ENCODE peak calls at places on chromosomes 3 and 15, in seven cellular contexts. K is IMR-90, H is Peyer's patch, C is sigmoid colon, E is breast epithelium, Y is tibial nerve, A is stomach. N is an unnamed sample.

GRCh38 chr3:66029443-66029842 is 9.3 kb downstream of the MAGI1 start:
- DNase-seq in E (no peak), C (no peak), A (no peak), H (peak), Y (no peak), K (peak), N (no peak)

GRCh38 chr15:65099336-65099735 is 15.7 kb downstream of the UBAP1L start:
- DNase-seq in E (no peak), K (no peak), C (no peak), A (no peak), Y (no peak), H (no peak), N (peak)

GRCh38 chr15:39969871-39970270 is 36.0 kb downstream of the EIF2AK4 start:
- DNase-seq in Y (peak), A (peak), H (peak), E (no peak), K (peak), C (peak), N (peak)

GRCh38 chr15:23566070-23567050 is 886 bp downstream of the MKRN3 start:
- DNase-seq in K (no peak), C (no peak), Y (no peak), H (no peak), E (no peak), A (no peak), N (no peak)

GRCh38 chr15:48653216-48653615 is 7.7 kb upstream of the FBN1 start:
- DNase-seq in K (no peak), A (no peak), E (no peak), Y (no peak), H (no peak), C (no peak), N (no peak)

GRCh38 chr3:165185707-165186327 is 10.4 kb downstream of the SLITRK3 start:
- DNase-seq in C (peak), K (peak), A (peak), Y (no peak), H (peak), E (no peak), N (peak)

GRCh38 chr3:187242435-187242834 is 45.1 kb downstream of the RTP1 start:
- DNase-seq in A (no peak), K (peak), C (no peak), H (no peak), Y (no peak), E (no peak), N (no peak)

GRCh38 chr15:40398413-40398873 is 7.2 kb upstream of the IVD start:
- DNase-seq in K (no peak), A (no peak), Y (no peak), E (no peak), C (no peak), H (peak), N (no peak)

GRCh38 chr3:138945646-138946553 is 1.0 kb downstream of the FOXL2 start:
- DNase-seq in H (no peak), A (peak), E (no peak), Y (no peak), C (no peak), K (peak), N (peak)

GRCh38 chr3:64345351-64345750 is 120.1 kb upstream of the PRICKLE2 start:
- DNase-seq in K (peak), Y (no peak), H (no peak), A (no peak), E (no peak), C (peak), N (no peak)

GRCh38 chr15:33242669-33243191 is 48.2 kb upstream of the FMN1 start:
- DNase-seq in E (no peak), C (no peak), A (no peak), H (no peak), Y (no peak), K (no peak), N (no peak)

GRCh38 chr15:31486506-31486905 is 159.9 kb downstream of the KLF13 start:
- DNase-seq in C (no peak), Y (no peak), H (peak), E (no peak), A (no peak), K (no peak), N (peak)

GRCh38 chr15:42143866-42144625 is 12.4 kb downstream of the PLA2G4F start:
- DNase-seq in C (peak), K (no peak), H (peak), A (no peak), Y (no peak), E (peak), N (no peak)

GRCh38 chr3:99999541-99999940 is 114.8 kb downstream of the FILIP1L start:
- DNase-seq in K (peak), A (no peak), Y (no peak), C (no peak), H (no peak), E (no peak), N (no peak)

GRCh38 chr3:190514163-190515153 is 573 bp downstream of the IL1RAP start:
- DNase-seq in A (peak), Y (peak), K (peak), C (peak), E (peak), H (peak), N (no peak)

GRCh38 chr3:106265704-106266103 is 396.9 kb upstream of the CBLB start:
- DNase-seq in K (no peak), Y (no peak), A (no peak), E (no peak), C (no peak), H (no peak), N (no peak)

GRCh38 chr15:61983087-61983486 is 77.2 kb downstream of the VPS13C start:
- DNase-seq in K (no peak), H (no peak), A (no peak), C (no peak), E (no peak), Y (no peak), N (no peak)

GRCh38 chr3:158261371-158261991 is 151.6 kb downstream of the RSRC1 start:
- DNase-seq in Y (no peak), C (no peak), K (no peak), H (no peak), A (no peak), E (no peak), N (no peak)

GRCh38 chr3:189123595-189124387 is 48.0 kb upstream of the TPRG1 start:
- DNase-seq in A (no peak), K (no peak), C (peak), Y (no peak), E (no peak), H (no peak), N (no peak)

GRCh38 chr3:195388380-195388779 is 54.4 kb downstream of the ACAP2 start:
- DNase-seq in K (no peak), C (no peak), E (no peak), H (no peak), Y (no peak), A (no peak), N (no peak)

GRCh38 chr15:91275844-91276243 is 175.8 kb downstream of the SV2B start:
- DNase-seq in Y (no peak), K (no peak), C (no peak), E (no peak), H (no peak), A (no peak), N (no peak)
- TF ChIP-seq POLR2A in Y (no peak), K (no peak), C (no peak), E (no peak), H (no peak), A (no peak), N (no peak)

GRCh38 chr3:132268956-132269355 is 48.3 kb upstream of the ACP3 start:
- DNase-seq in E (no peak), A (no peak), K (peak), C (no peak), Y (no peak), H (no peak), N (no peak)
- TF ChIP-seq CTCF in E (no peak), A (no peak), K (peak), C (no peak), Y (no peak), H (no peak), N (no peak)

GRCh38 chr3:39148116-39149058 is 5.0 kb downstream of the CSRNP1 start:
- DNase-seq in Y (no peak), A (no peak), K (peak), E (no peak), C (no peak), H (peak), N (peak)
- H3K4me3 ChIP-seq in Y (no peak), A (no peak), K (no peak), E (peak), C (no peak), H (peak), N (no peak)

DNA sequence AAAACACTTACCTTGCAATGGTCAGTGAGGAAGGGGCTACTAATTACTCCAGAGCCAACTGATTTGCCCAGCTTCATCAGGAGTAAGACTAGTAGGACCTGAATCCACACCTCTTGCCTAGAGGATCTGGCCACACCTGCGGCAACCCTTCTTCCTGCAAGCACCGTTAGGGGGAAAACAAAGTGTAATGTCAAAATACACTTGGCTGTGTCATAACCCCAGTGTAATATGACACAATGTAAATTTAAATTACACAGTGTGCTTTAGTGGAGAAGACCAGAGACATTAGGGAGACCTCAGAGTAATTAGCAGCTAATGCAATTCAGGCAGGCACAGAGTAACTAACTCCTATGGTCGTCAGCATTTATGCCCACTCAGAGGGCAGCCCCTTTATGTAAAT is 308.5 kb upstream of the ARRDC4 start:
- DNase-seq in E (no peak), H (no peak), K (no peak), Y (no peak), A (no peak), C (no peak), N (no peak)
- TF ChIP-seq POLR2A in E (no peak), H (no peak), K (no peak), Y (no peak), A (no peak), C (no peak), N (no peak)

GRCh38 chr3:44932271-44932670 is 43.7 kb downstream of the ZDHHC3 start:
- DNase-seq in C (no peak), H (no peak), Y (no peak), A (no peak), E (no peak), K (no peak), N (no peak)
- TF ChIP-seq CTCF in C (no peak), H (no peak), Y (no peak), A (no peak), E (no peak), K (no peak), N (no peak)

GRCh38 chr3:194327414-194328079 is 23.6 kb downstream of the CPN2 start:
- DNase-seq in K (peak), Y (no peak), A (no peak), H (no peak), C (no peak), E (no peak), N (no peak)
- H3K4me3 ChIP-seq in K (no peak), Y (no peak), A (no peak), H (no peak), C (no peak), E (no peak), N (no peak)

GRCh38 chr15:89803941-89804800 is 10.5 kb downstream of the ANPEP start:
- DNase-seq in Y (no peak), H (peak), K (no peak), C (no peak), E (no peak), A (no peak), N (no peak)
- TF ChIP-seq POLR2A in Y (no peak), H (no peak), K (no peak), C (no peak), E (no peak), A (no peak), N (no peak)

DNA sequence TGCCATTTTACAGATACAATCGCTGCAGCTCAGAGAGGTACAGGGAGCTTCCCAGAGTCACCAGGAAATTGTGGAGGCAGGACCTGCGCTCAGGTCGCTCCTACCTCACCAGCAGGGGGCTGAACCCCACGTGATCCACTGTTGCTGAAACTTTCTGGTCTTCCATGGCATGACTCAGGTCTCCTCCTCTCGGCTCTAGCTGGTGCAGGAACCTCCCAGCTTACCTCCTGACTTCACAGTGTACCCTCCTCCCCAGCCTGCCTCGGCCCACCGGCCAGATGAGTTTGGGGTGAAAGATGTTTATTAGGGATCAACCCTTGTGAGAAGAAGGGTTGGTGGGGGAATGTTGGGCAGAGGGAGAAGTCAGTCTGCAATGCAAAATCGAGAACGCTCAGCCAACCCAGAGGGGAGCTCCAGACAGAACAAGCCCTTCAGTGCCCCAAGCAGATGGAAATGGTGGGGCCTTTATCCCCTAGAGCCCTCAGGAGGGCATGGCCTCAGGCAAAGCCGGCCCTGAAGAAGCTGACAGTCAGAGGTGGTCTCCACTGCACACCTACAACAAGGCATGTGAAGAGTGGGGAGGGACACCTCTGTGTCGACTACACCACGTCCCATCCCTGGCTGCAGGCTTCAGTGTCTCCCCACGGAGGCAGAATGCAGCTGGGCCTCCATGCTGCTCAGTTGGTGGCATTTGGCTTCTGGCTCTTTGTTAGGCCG is 118.6 kb upstream of the PRR20G start:
- DNase-seq in K (peak), H (peak), Y (no peak), C (peak), A (peak), E (peak), N (no peak)
- TF ChIP-seq CTCF in K (peak), H (no peak), Y (no peak), C (no peak), A (no peak), E (no peak), N (no peak)

DNA sequence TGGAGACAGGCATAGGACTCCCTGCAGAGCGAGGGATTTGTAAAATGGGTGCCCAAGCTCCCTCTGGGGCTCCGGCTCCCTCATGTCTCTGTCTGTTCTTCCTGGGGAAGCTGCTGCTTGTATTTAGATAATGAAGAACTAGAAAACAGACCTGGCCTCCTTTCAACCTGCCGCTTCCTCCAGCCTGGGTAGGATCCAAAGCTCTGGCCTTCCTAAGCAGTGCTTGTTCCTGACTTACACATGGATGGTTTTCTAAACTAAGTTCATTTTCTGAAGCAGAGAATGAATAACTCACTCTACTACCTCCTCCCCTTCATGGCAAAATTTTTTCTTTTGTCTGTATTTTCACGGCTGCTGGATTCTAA is 36.9 kb upstream of the MYZAP start:
- DNase-seq in A (no peak), H (no peak), E (no peak), C (no peak), Y (no peak), K (no peak), N (no peak)
- H3K4me3 ChIP-seq in A (no peak), H (no peak), E (no peak), C (no peak), Y (no peak), K (no peak), N (no peak)